ENCODE peak calls at places on chromosomes 3 and 15, in nine cellular contexts. L is skeletal muscle cell; N is ACHN; C is cardiac muscle cell; A is kidney; R is GM23338; G is stimulated activated CD4-positive, alpha-beta T cell treated with anti-CD3 and anti-CD28 coated beads, Interleukin-15, amount 100 ng/mL, for 24 hours; B is HEK293T; I is activated gamma-delta T cell treated with anti-CD3 and anti-CD28 coated beads, Interleukin-2, amount 50 U/mL, for 16 hours. D is an unnamed sample.

GRCh38 chr15:34999906-35000305 is 11.8 kb upstream of the ZNF770 start:
- DNase-seq in L (no peak), N (no peak), C (no peak), A (no peak), R (no peak), G (no peak), B (no peak), I (no peak), D (no peak)

GRCh38 chr3:49411550-49411967 is 217 bp downstream of the RHOA start:
- DNase-seq in L (no peak), N (no peak), C (peak), A (peak), R (peak), G (peak), B (peak), I (peak), D (peak)

GRCh38 chr3:64460877-64461276 is 226.9 kb downstream of the ADAMTS9 start:
- DNase-seq in L (peak), N (no peak), C (peak), A (no peak), R (no peak), G (no peak), B (no peak), I (no peak), D (no peak)

GRCh38 chr3:64344721-64345207 is 119.5 kb upstream of the PRICKLE2 start:
- DNase-seq in L (peak), N (no peak), C (peak), A (no peak), R (peak), G (no peak), B (no peak), I (no peak), D (no peak)

GRCh38 chr15:80118956-80119355 is 33.8 kb upstream of the FAH start:
- DNase-seq in L (no peak), N (no peak), C (no peak), A (no peak), R (no peak), G (no peak), B (no peak), I (no peak), D (no peak)

GRCh38 chr3:185582236-185582635 is 3.9 kb upstream of the SENP2 start:
- DNase-seq in L (no peak), N (no peak), C (no peak), A (no peak), R (peak), G (no peak), B (no peak), I (no peak), D (no peak)

GRCh38 chr3:113910966-113911365 is 36.8 kb upstream of the ZDHHC23 start:
- DNase-seq in L (no peak), N (no peak), C (peak), A (no peak), R (no peak), G (no peak), B (no peak), I (no peak), D (no peak)

GRCh38 chr15:88939486-88939806 is 26.3 kb upstream of the MFGE8 start:
- DNase-seq in L (no peak), N (no peak), C (peak), A (no peak), R (peak), G (no peak), B (no peak), I (no peak), D (no peak)

GRCh38 chr15:79609501-79609900 is 177.4 kb downstream of the MINAR1 start:
- DNase-seq in L (no peak), N (peak), C (no peak), A (no peak), R (no peak), G (no peak), B (no peak), I (no peak), D (no peak)

GRCh38 chr3:86968224-86968932 is 22.6 kb downstream of the VGLL3 start:
- DNase-seq in L (no peak), N (no peak), C (no peak), A (peak), R (no peak), G (no peak), B (no peak), I (no peak), D (no peak)

GRCh38 chr15:52440414-52440813 is 88.3 kb downstream of the MYO5A start:
- DNase-seq in L (peak), N (peak), C (no peak), A (no peak), R (no peak), G (peak), B (no peak), I (no peak), D (peak)

GRCh38 chr3:114409291-114409690 is 115.5 kb downstream of the TIGIT start:
- DNase-seq in L (no peak), N (no peak), C (no peak), A (no peak), R (no peak), G (no peak), B (no peak), I (no peak), D (no peak)

GRCh38 chr15:90459368-90459767 is 70.4 kb upstream of the CRTC3 start:
- DNase-seq in L (no peak), N (no peak), C (peak), A (no peak), R (no peak), G (no peak), B (no peak), I (no peak), D (no peak)